ENCODE peak calls at places on chromosomes 11 and 22, in five cellular contexts. A is prostate gland, J is Peyer's patch, T is mucosa of descending colon, Q is hepatocyte. L is an unnamed sample.

GRCh38 chr11:43835104-43835503 is 45.5 kb upstream of the ALKBH3 start:
- DNase-seq in Q (peak; percentile 9), J (no peak), A (peak; percentile 19), T (no peak), L (no peak)

GRCh38 chr22:20661473-20661872 is 112.4 kb upstream of the SERPIND1 start:
- DNase-seq in Q (no peak), T (no peak), A (no peak), J (no peak), L (no peak)

GRCh38 chr11:67289226-67289650 is at the start of gene ANKRD13D:
- DNase-seq in J (peak; percentile 73), A (no peak), T (no peak), Q (no peak), L (no peak)

GRCh38 chr11:8011383-8011782 is 24.2 kb downstream of the EIF3F start:
- DNase-seq in A (no peak), T (no peak), Q (no peak), J (no peak), L (no peak)

GRCh38 chr11:1053121-1053901 is 16.8 kb upstream of the MUC6 start:
- DNase-seq in Q (no peak), T (peak; percentile 78), A (no peak), J (peak; percentile 68), L (no peak)

GRCh38 chr22:23075525-23076216 is 5.4 kb downstream of the GNAZ start:
- DNase-seq in A (no peak), T (no peak), Q (peak; percentile 60), J (peak; percentile 67), L (peak; percentile 63)

GRCh38 chr11:104390696-104391095 is 226.7 kb upstream of the PDGFD start:
- DNase-seq in Q (no peak), T (no peak), A (no peak), J (no peak), L (no peak)

GRCh38 chr11:35362571-35362980 is 56.8 kb downstream of the SLC1A2 start:
- DNase-seq in T (no peak), J (no peak), A (no peak), Q (no peak), L (no peak)

GRCh38 chr22:24333301-24333700 is 62.7 kb downstream of the SPECC1L start:
- DNase-seq in T (no peak), Q (no peak), A (no peak), J (no peak), L (no peak)

GRCh38 chr11:69666261-69666660 is 8.9 kb downstream of the LTO1 start:
- DNase-seq in T (peak; percentile 21), J (no peak), Q (no peak), A (no peak), L (peak; percentile 7)

GRCh38 chr22:49508561-49508960 is 319.1 kb downstream of the BRD1 start:
- DNase-seq in Q (no peak), J (no peak), A (no peak), T (no peak), L (no peak)

GRCh38 chr22:49507607-49508292 is 319.9 kb downstream of the BRD1 start:
- DNase-seq in A (no peak), Q (no peak), J (no peak), T (no peak), L (no peak)

GRCh38 chr22:49506010-49506400 is 321.7 kb downstream of the BRD1 start:
- DNase-seq in Q (no peak), A (no peak), T (no peak), J (no peak), L (no peak)

GRCh38 chr22:49510718-49511117 is 317.0 kb downstream of the BRD1 start:
- DNase-seq in T (no peak), A (no peak), Q (no peak), J (no peak), L (no peak)

DNA sequence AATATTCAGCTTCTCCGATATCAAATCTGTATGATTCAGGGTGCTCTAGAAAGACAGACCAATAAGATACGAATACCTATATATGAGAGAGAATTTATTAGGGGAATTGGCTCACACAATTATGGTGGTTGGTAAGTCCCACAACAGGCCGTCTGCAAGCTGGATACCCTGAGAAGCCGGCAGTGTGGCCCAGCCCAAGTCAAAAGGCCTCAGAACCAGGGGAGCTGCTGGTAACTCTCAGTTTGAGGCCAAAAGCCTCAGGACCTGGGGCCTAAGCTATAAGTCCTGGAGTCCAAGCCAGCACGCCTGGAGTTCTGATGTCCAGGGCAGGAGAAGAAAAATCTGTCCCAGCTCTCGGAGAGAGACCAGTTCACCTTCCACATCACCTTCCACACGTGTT is 318.7 kb downstream of the BRD1 start:
- DNase-seq in Q (no peak), T (no peak), A (no peak), J (no peak), L (no peak)
- H3K9me3 ChIP-seq in Q (no peaks in the 10 kb centered on the region), T (peaks cover 10% of the 10 kb centered on the region), A (no peaks in the 10 kb centered on the region), J (no peaks in the 10 kb centered on the region), L (no peaks in the 10 kb centered on the region)

DNA sequence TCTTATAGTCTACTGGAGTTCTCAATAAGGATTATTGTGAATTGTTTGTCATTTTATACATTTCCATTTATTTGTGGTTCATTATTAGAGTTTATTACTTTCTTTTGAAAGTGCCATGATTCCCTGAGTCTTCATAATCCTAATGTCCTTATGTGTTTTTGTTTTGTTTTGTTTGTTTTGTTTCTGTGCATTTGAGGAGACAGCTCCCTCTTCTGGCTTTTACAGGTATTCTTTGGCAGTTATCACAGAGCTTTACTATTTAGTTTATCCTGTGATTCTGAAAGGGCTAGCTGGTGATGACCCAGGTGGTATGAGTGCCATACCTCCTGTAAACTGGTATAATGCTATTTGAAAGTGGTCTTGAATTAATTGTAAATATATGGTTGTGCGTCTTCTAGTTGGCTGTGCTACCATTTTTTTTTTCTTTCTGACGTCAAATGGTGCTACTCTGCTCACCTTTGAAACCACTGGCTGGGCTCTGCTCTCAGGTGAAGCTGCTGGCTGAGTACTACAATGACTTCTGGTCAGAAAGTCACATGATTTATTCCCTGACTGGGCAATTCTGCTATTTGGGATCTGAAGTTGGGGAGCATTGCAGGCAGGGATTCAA is 751.2 kb downstream of the JRKL start:
- DNase-seq in T (no peak), J (no peak), A (no peak), Q (peak; percentile 22), L (no peak)
- TF ChIP-seq CTCF in T (no peak), J (no peak), A (peak; percentile 29), Q (peak; percentile 54), L (peak; percentile 35)

DNA sequence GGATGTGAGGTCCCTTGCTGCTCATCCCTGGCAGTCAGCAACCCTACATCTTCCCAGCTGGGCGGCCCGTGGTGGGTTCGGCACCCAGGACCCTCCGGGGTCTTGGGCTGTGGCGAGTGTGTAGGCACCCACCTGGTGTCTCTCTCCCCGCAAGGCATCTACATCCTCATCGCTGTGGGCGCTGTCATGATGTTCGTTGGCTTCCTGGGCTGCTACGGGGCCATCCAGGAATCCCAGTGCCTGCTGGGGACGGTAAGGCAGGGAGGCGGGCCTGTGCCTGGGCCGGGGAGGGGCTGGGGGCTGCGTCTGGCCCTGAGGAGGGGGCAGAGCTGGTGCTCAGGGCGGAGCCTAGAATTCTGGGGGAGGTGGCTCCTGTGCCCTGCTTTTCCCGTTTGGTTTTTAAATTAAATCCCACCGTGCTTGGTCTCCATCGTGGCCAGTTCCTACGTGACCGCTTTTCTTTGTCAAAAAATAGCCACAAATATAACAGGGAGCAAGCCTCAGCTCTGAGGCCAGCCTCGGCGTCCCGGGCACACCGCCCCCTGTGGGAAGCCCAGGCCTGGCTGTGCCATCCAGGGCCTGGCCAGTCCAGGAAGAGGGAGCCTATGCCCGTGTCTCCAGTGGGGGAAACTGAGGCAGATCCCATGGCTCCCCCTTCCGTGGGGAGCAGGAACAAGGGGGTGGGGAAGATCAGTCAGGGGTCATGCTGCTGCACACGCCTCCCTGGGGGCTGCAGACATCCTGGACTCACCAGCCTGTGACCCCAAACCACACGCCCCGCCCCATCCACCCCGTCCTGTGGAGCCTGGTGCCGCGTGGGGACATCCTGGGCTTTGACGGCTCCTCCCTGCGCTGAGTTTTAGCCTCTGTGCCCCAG is 6.4 kb upstream of the TSSC4 start:
- DNase-seq in J (no peak), A (no peak), T (no peak), Q (no peak), L (no peak)
- H3K36me3 ChIP-seq in J (peaks cover 53% of the 10 kb centered on the region), A (peaks cover 33% of the 10 kb centered on the region), T (no peaks in the 10 kb centered on the region), Q (no peaks in the 10 kb centered on the region), L (no peaks in the 10 kb centered on the region)

GRCh38 chr11:114152162-114152561 is 92.7 kb downstream of the ZBTB16 start:
- DNase-seq in Q (no peak), T (no peak), A (no peak), J (no peak), L (no peak)
- H3K9me3 ChIP-seq in Q (no peaks in the 10 kb centered on the region), T (no peaks in the 10 kb centered on the region), A (no peaks in the 10 kb centered on the region), J (no peaks in the 10 kb centered on the region), L (no peaks in the 10 kb centered on the region)

DNA sequence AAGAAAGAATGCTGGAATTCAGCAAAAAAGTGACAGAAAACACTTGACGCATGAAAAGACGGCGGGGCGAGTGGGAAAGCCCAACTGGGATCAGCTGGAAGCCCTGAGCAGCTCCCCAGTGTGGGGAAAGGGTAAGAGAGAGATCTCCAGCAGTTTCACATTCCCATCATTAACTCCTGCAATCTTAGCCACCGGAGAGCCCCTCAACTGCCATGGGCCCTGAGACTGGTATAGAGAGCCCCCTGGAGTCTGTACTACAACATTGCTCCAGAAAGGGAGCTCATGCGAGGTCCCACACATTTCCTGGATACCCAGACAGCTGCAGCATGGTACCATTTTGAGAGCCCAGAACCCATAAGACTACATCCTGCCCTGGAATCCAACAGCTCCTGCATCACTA is 31.1 kb downstream of the MRGPRX4 start:
- DNase-seq in T (no peak), A (no peak), Q (peak; percentile 50), J (no peak), L (no peak)
- TF ChIP-seq CTCF in T (no peak), A (no peak), Q (peak; percentile 35), J (no peak), L (no peak)

DNA sequence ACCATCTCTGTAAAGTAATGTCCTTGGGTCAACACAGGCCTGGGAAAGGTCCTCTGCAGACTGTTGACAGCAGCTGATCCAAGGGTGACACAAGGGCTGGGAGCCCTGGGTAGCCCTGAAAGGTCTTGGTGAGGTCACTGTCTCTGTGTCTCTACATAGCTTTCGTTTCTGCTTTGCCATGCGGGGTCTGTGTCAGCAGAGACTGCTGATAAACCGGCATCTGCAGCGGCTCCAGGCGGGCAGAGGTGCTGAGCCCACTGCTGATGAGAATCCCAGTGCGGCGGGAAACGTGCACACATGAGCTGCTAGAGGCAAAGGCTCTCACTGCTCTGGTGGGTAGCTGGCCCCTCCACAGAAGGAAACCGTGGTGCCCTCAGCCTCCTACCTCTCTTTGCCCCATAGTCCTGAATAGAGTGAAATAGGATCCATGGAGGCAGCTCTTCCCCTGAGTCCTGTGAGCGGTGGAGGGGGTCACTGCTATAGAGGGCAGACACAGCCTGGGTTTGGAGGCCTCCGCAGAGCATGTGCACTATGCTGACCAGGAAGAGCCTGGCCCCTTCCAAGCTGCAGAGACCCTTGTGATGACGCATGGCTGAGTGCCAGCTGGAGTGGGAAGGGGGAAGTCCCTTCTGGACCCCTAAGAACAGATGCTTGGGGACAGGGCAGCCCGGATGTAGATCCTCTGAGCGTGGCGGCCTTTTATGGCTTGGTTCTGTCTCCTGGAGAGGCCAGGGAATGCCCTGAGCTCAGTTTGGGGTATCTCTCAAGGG is 17.8 kb upstream of the ST3GAL4 start:
- DNase-seq in A (no peak), J (peak; percentile 40), Q (no peak), T (no peak), L (peak; percentile 23)
- H3K36me3 ChIP-seq in A (no peaks in the 10 kb centered on the region), J (no peaks in the 10 kb centered on the region), Q (no peaks in the 10 kb centered on the region), T (no peaks in the 10 kb centered on the region), L (peaks cover 4% of the 10 kb centered on the region)

DNA sequence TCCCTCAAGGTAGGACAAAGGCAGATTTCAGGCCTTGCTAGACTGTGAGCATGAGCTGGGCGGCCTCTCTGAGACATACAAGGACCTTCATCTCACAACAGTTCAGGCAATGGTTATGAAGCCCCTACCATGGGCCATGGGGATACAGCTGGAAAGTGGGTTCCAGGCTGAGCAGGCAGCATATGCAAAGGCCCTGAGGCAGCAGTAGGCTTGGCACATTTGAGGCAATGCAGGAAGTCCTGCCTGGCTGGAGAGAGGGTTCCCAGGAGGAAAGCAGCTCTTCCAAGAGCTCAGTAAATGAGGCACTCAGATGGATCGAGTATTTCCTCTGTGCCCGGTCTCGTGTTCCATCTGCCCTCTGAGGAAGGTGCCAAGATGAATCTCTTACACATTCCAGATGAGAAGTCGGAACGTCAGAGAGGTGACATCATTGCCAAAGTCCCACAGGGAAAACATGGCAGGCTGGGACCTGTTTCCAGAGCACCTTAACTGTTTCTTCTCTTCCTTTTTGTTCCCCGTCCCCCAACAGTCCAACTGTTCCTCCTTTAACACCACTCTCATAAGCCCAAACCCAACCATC is 388.6 kb downstream of the MN1 start:
- DNase-seq in J (no peak), Q (no peak), A (no peak), T (no peak), L (no peak)
- H3K9me3 ChIP-seq in J (no peaks in the 10 kb centered on the region), Q (no peaks in the 10 kb centered on the region), A (no peaks in the 10 kb centered on the region), T (no peaks in the 10 kb centered on the region), L (no peaks in the 10 kb centered on the region)

L was measured in adrenal gland.